ENCODE peak calls at places on chromosomes 13 and 19, in ten cellular contexts. J is NCI-H446 treated with DMSO at 0.1 percent for 48 hours; B is Caco-2; A is right atrium auricular region; Y is globus pallidus; G is activated T-cell treated with anti-CD3 and anti-CD28 coated beads for 1 hour; F is AG09309; Z is stimulated activated CD8-positive, alpha-beta memory T cell treated with anti-CD3 and anti-CD28 coated beads, Interleukin-4, amount 100 ng/mL, for 1 hour; X is effector memory CD8-positive, alpha-beta T cell; Q is NCI-H1092. K is an unnamed sample.

GRCh38 chr19:54521022-54521859 is 18.6 kb downstream of the LAIR2 start:
- DNase-seq in X (no peak), Z (no peak), F (no peak), B (no peak), A (no peak), Y (peak), G (no peak), J (no peak), Q (no peak), K (no peak)

GRCh38 chr19:2527716-2528115 is 51.8 kb downstream of the GADD45B start:
- DNase-seq in J (no peak), B (no peak), A (no peak), G (no peak), X (no peak), Y (no peak), F (no peak), Q (no peak), Z (no peak), K (no peak)

GRCh38 chr19:17496337-17496997 is 15.0 kb upstream of the PGLS start:
- DNase-seq in Z (peak), A (peak), X (peak), F (no peak), B (peak), G (peak), J (no peak), Y (no peak), Q (peak), K (peak)

GRCh38 chr13:26656919-26657318 is 99.4 kb downstream of the WASF3 start:
- DNase-seq in X (no peak), F (peak), Y (peak), B (no peak), G (no peak), J (no peak), A (no peak), Z (no peak), Q (no peak), K (no peak)

GRCh38 chr19:57282011-57282636 is 1.8 kb downstream of the ZNF460 start:
- DNase-seq in G (no peak), X (no peak), F (no peak), B (no peak), Q (no peak), Z (no peak), A (no peak), Y (no peak), J (no peak), K (no peak)

GRCh38 chr13:64928704-64929499 is 2301.2 kb downstream of the PCDH9 start:
- DNase-seq in G (no peak), A (no peak), Y (no peak), Q (no peak), F (peak), B (no peak), J (no peak), Z (no peak), X (no peak), K (no peak)

GRCh38 chr19:54319049-54319448 is 6.1 kb upstream of the LILRA5 start:
- DNase-seq in F (no peak), X (no peak), A (no peak), Y (no peak), B (no peak), Z (no peak), Q (no peak), J (no peak), G (no peak), K (no peak)

GRCh38 chr13:110690516-110690915 is 15.4 kb downstream of the CARS2 start:
- DNase-seq in Z (no peak), A (no peak), J (no peak), G (no peak), Y (no peak), F (no peak), Q (no peak), B (no peak), X (no peak), K (no peak)

GRCh38 chr13:48631441-48631840 is 22.3 kb upstream of the CYSLTR2 start:
- DNase-seq in Y (no peak), G (no peak), A (no peak), F (no peak), X (no peak), B (no peak), Z (no peak), Q (no peak), J (no peak), K (no peak)

K was measured in KG1.